ENCODE peak calls at places on chromosomes 4 and X, in eight cellular contexts. L is H1, R is HL-60, W is upper lobe of left lung, B is breast epithelium, D is spleen, K is K562, F is sigmoid colon. S is an unnamed sample.

GRCh38 chrX:153521034-153521433 is 3.6 kb downstream of the ATP2B3 start:
- DNase-seq in L (no peak), R (no peak), W (no peak), B (no peak), D (no peak), K (no peak), F (no peak), S (no peak)

GRCh38 chrX:71159335-71159734 is 14.7 kb downstream of the NLGN3 start:
- DNase-seq in L (no peak), R (no peak), W (no peak), B (no peak), D (no peak), K (no peak), F (no peak), S (no peak)

GRCh38 chrX:3962511-3963350 is 249.3 kb upstream of the PRKX start:
- DNase-seq in L (no peak), R (peak), W (no peak), B (no peak), D (no peak), K (peak), F (no peak), S (no peak)

GRCh38 chr4:41303372-41304118 is 46.8 kb downstream of the UCHL1 start:
- DNase-seq in L (no peak), R (no peak), W (no peak), B (no peak), D (no peak), K (no peak), F (no peak), S (no peak)

GRCh38 chr4:40858946-40859345 is 109.2 kb downstream of the NSUN7 start:
- DNase-seq in L (no peak), R (no peak), W (no peak), B (no peak), D (no peak), K (no peak), F (no peak), S (no peak)

GRCh38 chr4:98434816-98435215 is 173.6 kb downstream of the RAP1GDS1 start:
- DNase-seq in L (no peak), R (no peak), W (no peak), B (no peak), D (no peak), K (no peak), F (no peak), S (no peak)

GRCh38 chrX:34879361-34879760 is 63.2 kb upstream of the FAM47B start:
- DNase-seq in L (no peak), R (no peak), W (no peak), B (no peak), D (no peak), K (no peak), F (no peak), S (no peak)

GRCh38 chrX:10174810-10175209 is 18.0 kb downstream of the CLCN4 start:
- DNase-seq in L (no peak), R (no peak), W (no peak), B (no peak), D (no peak), K (no peak), F (no peak), S (no peak)

GRCh38 chr4:95601342-95601741 is 52.6 kb upstream of the UNC5C start:
- DNase-seq in L (no peak), R (no peak), W (no peak), B (no peak), D (no peak), K (no peak), F (no peak), S (no peak)

GRCh38 chr4:88458091-88458740 is 1.3 kb downstream of the HERC5 start:
- DNase-seq in L (no peak), R (peak), W (no peak), B (no peak), D (no peak), K (no peak), F (no peak), S (no peak)

GRCh38 chr4:41538887-41539498 is 1.0 kb downstream of the LIMCH1 start:
- DNase-seq in L (no peak), R (no peak), W (no peak), B (no peak), D (peak), K (no peak), F (no peak), S (no peak)

GRCh38 chr4:118765399-118765798 is 70.5 kb downstream of the SEC24D start:
- DNase-seq in L (no peak), R (no peak), W (no peak), B (no peak), D (no peak), K (peak), F (no peak), S (no peak)
- TF ChIP-seq POLR2AphosphoS5 in L (no peak), R (no peak), W (no peak), B (peak), D (no peak), K (peak), F (peak), S (no peak)

DNA sequence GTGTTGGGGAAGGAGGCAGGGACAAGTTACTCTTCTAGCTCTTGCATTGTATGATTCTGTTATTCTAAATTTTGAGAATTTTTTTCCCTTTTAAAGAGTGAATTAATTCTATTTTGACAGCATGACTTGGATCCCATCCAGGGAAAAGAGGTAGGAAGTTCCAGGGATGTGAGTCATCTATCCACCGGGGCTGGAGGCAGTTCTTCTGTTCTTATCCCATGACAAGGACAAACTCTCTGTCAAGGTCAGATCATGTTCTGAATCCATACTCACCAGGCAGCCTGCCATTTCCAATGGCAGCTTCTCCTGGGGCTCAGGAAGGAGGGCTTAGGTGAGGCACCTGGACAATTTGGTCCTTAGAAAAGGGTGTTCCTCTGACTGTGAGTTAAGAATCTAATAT is 132.0 kb upstream of the MED14 start:
- DNase-seq in L (no peak), R (no peak), W (no peak), B (no peak), D (no peak), K (no peak), F (no peak), S (no peak)
- H3K4me3 ChIP-seq in L (no peak), R (no peak), W (no peak), B (no peak), D (no peak), K (no peak), F (no peak), S (no peak)

GRCh38 chrX:43345166-43345565 is 310.9 kb upstream of the MAOA start:
- DNase-seq in L (no peak), R (no peak), W (no peak), B (no peak), D (no peak), K (no peak), F (no peak), S (no peak)

GRCh38 chrX:43350935-43351334 is 305.2 kb upstream of the MAOA start:
- DNase-seq in L (no peak), R (no peak), W (no peak), B (no peak), D (peak), K (no peak), F (no peak), S (no peak)

DNA sequence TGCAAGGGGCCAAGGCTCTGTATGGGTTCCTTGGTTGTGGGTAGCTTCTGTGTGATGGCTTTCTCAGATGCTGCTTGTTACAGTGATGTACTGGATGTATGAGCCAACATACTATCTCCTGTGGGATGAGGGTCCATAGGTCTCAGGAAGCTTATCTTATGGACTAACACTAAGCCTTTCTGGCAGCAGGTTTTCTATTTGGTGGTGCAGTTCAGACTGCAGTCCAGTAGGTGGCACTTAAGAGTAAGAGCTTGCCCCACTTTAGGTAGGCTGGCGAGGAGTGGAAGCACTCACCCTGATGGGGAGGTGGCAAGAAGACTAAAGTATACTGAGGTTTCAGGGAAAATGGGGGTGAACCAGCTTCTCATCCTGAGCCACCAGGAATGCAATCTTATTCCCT is 306.7 kb upstream of the MAOA start:
- DNase-seq in L (no peak), R (peak), W (peak), B (no peak), D (peak), K (peak), F (no peak), S (no peak)
- TF ChIP-seq CTCF in L (peak), R (peak), W (peak), B (no peak), D (peak), K (peak), F (no peak), S (no peak)

GRCh38 chr4:145842224-145842887 is 96.3 kb downstream of the ZNF827 start:
- DNase-seq in L (no peak), R (no peak), W (no peak), B (no peak), D (no peak), K (no peak), F (no peak), S (no peak)
- TF ChIP-seq POLR2AphosphoS5 in L (no peak), R (no peak), W (no peak), B (no peak), D (no peak), K (no peak), F (no peak), S (no peak)

GRCh38 chr4:155999743-156000142 is 46.1 kb upstream of the CTSO start:
- DNase-seq in L (peak), R (no peak), W (no peak), B (no peak), D (no peak), K (no peak), F (no peak), S (no peak)
- H3K4me3 ChIP-seq in L (no peak), R (no peak), W (no peak), B (no peak), D (no peak), K (no peak), F (no peak), S (no peak)

S was measured in vagina.